ENCODE peak calls at places on chromosomes 5 and 9, in nine cellular contexts. One of them, this sample, is unnamed.
A peak's percentile ranks its signal among the peaks of the same experiment; 100 is the strongest.

GRCh38 chr5:170303564-170303963 is 6.0 kb upstream of the LCP2 start:
- DNase-seq in nephron progenitor cell: no peak
- DNase-seq in NCI-H524 treated with DMSO at 0.1 percent for 48 hours: no peak
- DNase-seq in erythroblast: no peak
- DNase-seq in uterus: no peak
- DNase-seq in GM23248: no peak
- DNase-seq in renal cortical epithelial cell: no peak
- DNase-seq in Calu3: no peak
- DNase-seq in AG08396: no peak
- DNase-seq in this sample: no peak

GRCh38 chr5:143650296-143650695 is 161.7 kb upstream of the HMHB1 start:
- DNase-seq in renal cortical epithelial cell: no peak
- DNase-seq in AG08396: no peak
- DNase-seq in GM23248: peak; percentile 54
- DNase-seq in Calu3: no peak
- DNase-seq in NCI-H524 treated with DMSO at 0.1 percent for 48 hours: no peak
- DNase-seq in uterus: no peak
- DNase-seq in erythroblast: no peak
- DNase-seq in nephron progenitor cell: no peak
- DNase-seq in this sample: no peak

GRCh38 chr5:33933723-33934544 is 2.3 kb upstream of the RXFP3 start:
- DNase-seq in erythroblast: no peak
- DNase-seq in uterus: no peak
- DNase-seq in renal cortical epithelial cell: peak; percentile 16
- DNase-seq in Calu3: no peak
- DNase-seq in NCI-H524 treated with DMSO at 0.1 percent for 48 hours: no peak
- DNase-seq in GM23248: peak; percentile 35
- DNase-seq in AG08396: peak; percentile 41
- DNase-seq in nephron progenitor cell: no peak
- DNase-seq in this sample: no peak

GRCh38 chr5:74469234-74469972 is 171.1 kb downstream of the ENC1 start:
- DNase-seq in nephron progenitor cell: no peak
- DNase-seq in NCI-H524 treated with DMSO at 0.1 percent for 48 hours: no peak
- DNase-seq in AG08396: no peak
- DNase-seq in uterus: no peak
- DNase-seq in renal cortical epithelial cell: no peak
- DNase-seq in Calu3: no peak
- DNase-seq in erythroblast: no peak
- DNase-seq in GM23248: no peak
- DNase-seq in this sample: no peak

GRCh38 chr5:122192883-122193496 is 63.6 kb downstream of the ZNF474 start:
- DNase-seq in nephron progenitor cell: peak; percentile 29
- DNase-seq in uterus: peak; percentile 58
- DNase-seq in Calu3: peak; percentile 62
- DNase-seq in GM23248: peak; percentile 81
- DNase-seq in AG08396: peak; percentile 50
- DNase-seq in erythroblast: peak; percentile 72
- DNase-seq in renal cortical epithelial cell: peak; percentile 79
- DNase-seq in NCI-H524 treated with DMSO at 0.1 percent for 48 hours: no peak
- DNase-seq in this sample: no peak

GRCh38 chr5:41363343-41363986 is 146.9 kb downstream of the PLCXD3 start:
- DNase-seq in uterus: no peak
- DNase-seq in erythroblast: no peak
- DNase-seq in renal cortical epithelial cell: no peak
- DNase-seq in Calu3: no peak
- DNase-seq in NCI-H524 treated with DMSO at 0.1 percent for 48 hours: no peak
- DNase-seq in GM23248: no peak
- DNase-seq in AG08396: no peak
- DNase-seq in nephron progenitor cell: no peak
- DNase-seq in this sample: no peak

GRCh38 chr9:101365181-101365580 is 19.6 kb downstream of the BAAT start:
- DNase-seq in Calu3: no peak
- DNase-seq in renal cortical epithelial cell: no peak
- DNase-seq in nephron progenitor cell: no peak
- DNase-seq in uterus: no peak
- DNase-seq in NCI-H524 treated with DMSO at 0.1 percent for 48 hours: no peak
- DNase-seq in AG08396: no peak
- DNase-seq in erythroblast: no peak
- DNase-seq in GM23248: peak; percentile 65
- DNase-seq in this sample: no peak

GRCh38 chr9:91033802-91034201 is 232.2 kb downstream of the SYK start:
- DNase-seq in Calu3: no peak
- DNase-seq in erythroblast: peak; percentile 58
- DNase-seq in NCI-H524 treated with DMSO at 0.1 percent for 48 hours: no peak
- DNase-seq in GM23248: peak; percentile 22
- DNase-seq in renal cortical epithelial cell: no peak
- DNase-seq in AG08396: no peak
- DNase-seq in nephron progenitor cell: peak; percentile 29
- DNase-seq in uterus: no peak
- DNase-seq in this sample: peak; percentile 83

GRCh38 chr9:120394058-120394669 is 185.8 kb downstream of the CDK5RAP2 start:
- DNase-seq in GM23248: peak; percentile 93
- DNase-seq in uterus: no peak
- DNase-seq in nephron progenitor cell: no peak
- DNase-seq in erythroblast: no peak
- DNase-seq in Calu3: no peak
- DNase-seq in NCI-H524 treated with DMSO at 0.1 percent for 48 hours: no peak
- DNase-seq in AG08396: peak; percentile 83
- DNase-seq in renal cortical epithelial cell: peak; percentile 79
- DNase-seq in this sample: peak; percentile 30

GRCh38 chr5:13510616-13511015 is 433.9 kb downstream of the DNAH5 start:
- DNase-seq in nephron progenitor cell: no peak
- DNase-seq in NCI-H524 treated with DMSO at 0.1 percent for 48 hours: no peak
- DNase-seq in AG08396: no peak
- DNase-seq in renal cortical epithelial cell: no peak
- DNase-seq in Calu3: no peak
- DNase-seq in GM23248: no peak
- DNase-seq in uterus: no peak
- DNase-seq in erythroblast: no peak
- DNase-seq in this sample: no peak

GRCh38 chr9:113687107-113687679 is 188.9 kb upstream of the ZNF618 start:
- DNase-seq in uterus: no peak
- DNase-seq in Calu3: no peak
- DNase-seq in erythroblast: no peak
- DNase-seq in GM23248: no peak
- DNase-seq in AG08396: no peak
- DNase-seq in NCI-H524 treated with DMSO at 0.1 percent for 48 hours: no peak
- DNase-seq in nephron progenitor cell: no peak
- DNase-seq in renal cortical epithelial cell: no peak
- DNase-seq in this sample: no peak

GRCh38 chr9:113654605-113655193 is 191.2 kb downstream of the RGS3 start:
- DNase-seq in nephron progenitor cell: no peak
- DNase-seq in GM23248: peak; percentile 54
- DNase-seq in uterus: peak; percentile 62
- DNase-seq in NCI-H524 treated with DMSO at 0.1 percent for 48 hours: no peak
- DNase-seq in renal cortical epithelial cell: no peak
- DNase-seq in erythroblast: no peak
- DNase-seq in AG08396: no peak
- DNase-seq in Calu3: no peak
- DNase-seq in this sample: peak; percentile 90

GRCh38 chr5:156322666-156323065 is 4.3 kb upstream of the SGCD start:
- DNase-seq in Calu3: no peak
- DNase-seq in GM23248: no peak
- DNase-seq in erythroblast: no peak
- DNase-seq in renal cortical epithelial cell: no peak
- DNase-seq in uterus: no peak
- DNase-seq in NCI-H524 treated with DMSO at 0.1 percent for 48 hours: peak; percentile 88
- DNase-seq in AG08396: no peak
- DNase-seq in nephron progenitor cell: no peak
- DNase-seq in this sample: no peak

GRCh38 chr5:42751044-42751443 is 5.6 kb upstream of the CCDC152 start:
- DNase-seq in renal cortical epithelial cell: no peak
- DNase-seq in erythroblast: no peak
- DNase-seq in uterus: no peak
- DNase-seq in GM23248: no peak
- DNase-seq in AG08396: no peak
- DNase-seq in Calu3: no peak
- DNase-seq in nephron progenitor cell: no peak
- DNase-seq in NCI-H524 treated with DMSO at 0.1 percent for 48 hours: no peak
- DNase-seq in this sample: no peak

GRCh38 chr9:111805841-111806241 is 11.1 kb upstream of the SHOC1 start:
- DNase-seq in renal cortical epithelial cell: peak; percentile 91
- DNase-seq in AG08396: peak; percentile 24
- DNase-seq in erythroblast: no peak
- DNase-seq in nephron progenitor cell: no peak
- DNase-seq in Calu3: no peak
- DNase-seq in GM23248: peak; percentile 71
- DNase-seq in NCI-H524 treated with DMSO at 0.1 percent for 48 hours: no peak
- DNase-seq in uterus: no peak
- DNase-seq in this sample: no peak

GRCh38 chr9:112333639-112334318 is 360 bp upstream of the PTBP3 start:
- DNase-seq in nephron progenitor cell: peak; percentile 97
- DNase-seq in GM23248: peak; percentile 99
- DNase-seq in uterus: peak; percentile 93
- DNase-seq in Calu3: peak; percentile 90
- DNase-seq in NCI-H524 treated with DMSO at 0.1 percent for 48 hours: peak; percentile 47
- DNase-seq in erythroblast: peak; percentile 98
- DNase-seq in AG08396: peak; percentile 98
- DNase-seq in renal cortical epithelial cell: peak; percentile 71
- DNase-seq in this sample: peak; percentile 98

GRCh38 chr9:74275872-74276508 is 221.1 kb upstream of the RORB start:
- DNase-seq in NCI-H524 treated with DMSO at 0.1 percent for 48 hours: no peak
- DNase-seq in uterus: no peak
- DNase-seq in renal cortical epithelial cell: no peak
- DNase-seq in Calu3: no peak
- DNase-seq in nephron progenitor cell: no peak
- DNase-seq in AG08396: no peak
- DNase-seq in erythroblast: no peak
- DNase-seq in GM23248: no peak
- DNase-seq in this sample: no peak

GRCh38 chr5:39219433-39219832 is at the start of gene FYB1:
- DNase-seq in Calu3: peak; percentile 54
- DNase-seq in nephron progenitor cell: no peak
- DNase-seq in NCI-H524 treated with DMSO at 0.1 percent for 48 hours: no peak
- DNase-seq in uterus: no peak
- DNase-seq in erythroblast: no peak
- DNase-seq in renal cortical epithelial cell: peak; percentile 89
- DNase-seq in AG08396: no peak
- DNase-seq in GM23248: peak; percentile 59
- DNase-seq in this sample: no peak

GRCh38 chr5:137142371-137143243 is 356.5 kb downstream of the SPOCK1 start:
- DNase-seq in uterus: peak; percentile 36
- DNase-seq in AG08396: peak; percentile 84
- DNase-seq in renal cortical epithelial cell: peak; percentile 100
- DNase-seq in GM23248: peak; percentile 97
- DNase-seq in Calu3: peak; percentile 60
- DNase-seq in erythroblast: no peak
- DNase-seq in NCI-H524 treated with DMSO at 0.1 percent for 48 hours: peak; percentile 56
- DNase-seq in nephron progenitor cell: no peak
- DNase-seq in this sample: no peak

GRCh38 chr5:74530316-74530917 is 110.1 kb downstream of the ENC1 start:
- DNase-seq in AG08396: no peak
- DNase-seq in erythroblast: no peak
- DNase-seq in renal cortical epithelial cell: no peak
- DNase-seq in Calu3: no peak
- DNase-seq in GM23248: no peak
- DNase-seq in nephron progenitor cell: no peak
- DNase-seq in uterus: no peak
- DNase-seq in NCI-H524 treated with DMSO at 0.1 percent for 48 hours: no peak
- DNase-seq in this sample: no peak

GRCh38 chr5:38403407-38403806 is 145.0 kb downstream of the EGFLAM start:
- DNase-seq in Calu3: no peak
- DNase-seq in renal cortical epithelial cell: no peak
- DNase-seq in erythroblast: no peak
- DNase-seq in AG08396: peak; percentile 22
- DNase-seq in nephron progenitor cell: no peak
- DNase-seq in GM23248: no peak
- DNase-seq in NCI-H524 treated with DMSO at 0.1 percent for 48 hours: no peak
- DNase-seq in uterus: no peak
- DNase-seq in this sample: no peak

GRCh38 chr5:32628049-32628803 is 42.9 kb downstream of the SUB1 start:
- DNase-seq in renal cortical epithelial cell: peak; percentile 13
- DNase-seq in AG08396: no peak
- DNase-seq in NCI-H524 treated with DMSO at 0.1 percent for 48 hours: no peak
- DNase-seq in GM23248: peak; percentile 13
- DNase-seq in uterus: no peak
- DNase-seq in nephron progenitor cell: no peak
- DNase-seq in Calu3: peak; percentile 20
- DNase-seq in erythroblast: no peak
- DNase-seq in this sample: no peak

GRCh38 chr5:160467555-160468418 is 46.1 kb downstream of the PTTG1 start:
- DNase-seq in Calu3: peak; percentile 95
- DNase-seq in erythroblast: peak; percentile 35
- DNase-seq in AG08396: peak; percentile 71
- DNase-seq in uterus: peak; percentile 21
- DNase-seq in nephron progenitor cell: peak; percentile 6
- DNase-seq in NCI-H524 treated with DMSO at 0.1 percent for 48 hours: no peak
- DNase-seq in renal cortical epithelial cell: peak; percentile 97
- DNase-seq in GM23248: peak; percentile 67
- DNase-seq in this sample: no peak

GRCh38 chr5:95262933-95263660 is 21.8 kb downstream of the MCTP1 start:
- DNase-seq in erythroblast: no peak
- DNase-seq in nephron progenitor cell: no peak
- DNase-seq in renal cortical epithelial cell: no peak
- DNase-seq in AG08396: no peak
- DNase-seq in GM23248: no peak
- DNase-seq in NCI-H524 treated with DMSO at 0.1 percent for 48 hours: no peak
- DNase-seq in uterus: no peak
- DNase-seq in Calu3: no peak
- DNase-seq in this sample: no peak

GRCh38 chr5:150461231-150461630 is 11.7 kb upstream of the RPS14 start:
- DNase-seq in GM23248: no peak
- DNase-seq in nephron progenitor cell: no peak
- DNase-seq in NCI-H524 treated with DMSO at 0.1 percent for 48 hours: peak; percentile 85
- DNase-seq in erythroblast: no peak
- DNase-seq in AG08396: no peak
- DNase-seq in uterus: no peak
- DNase-seq in renal cortical epithelial cell: no peak
- DNase-seq in Calu3: no peak
- DNase-seq in this sample: no peak